ENCODE peak calls at places on chromosome 6, in seven cellular contexts. A, O, D, F, P, T and E are unnamed samples.
A peak's percentile ranks its signal among the peaks of the same experiment; 100 is the strongest.

GRCh38 chr6:157982580-157983438 is 1.1 kb downstream of the SYNJ2 start:
- DNase-seq in T (no peak), F (no peak), P (peak; percentile 65), D (no peak), A (peak; percentile 20), O (no peak), E (peak; percentile 50)

GRCh38 chr6:41984623-41985022 is 43.0 kb upstream of the CCND3 start:
- DNase-seq in A (no peak), P (no peak), T (no peak), F (no peak), O (no peak), D (no peak), E (peak; percentile 75)

GRCh38 chr6:71125216-71125615 is 163.4 kb upstream of the OGFRL1 start:
- DNase-seq in A (no peak), T (no peak), D (no peak), P (no peak), O (no peak), F (no peak), E (no peak)

GRCh38 chr6:35683267-35683666 is 5.4 kb downstream of the FKBP5 start:
- DNase-seq in P (no peak), F (no peak), O (no peak), D (no peak), A (peak; percentile 53), T (no peak), E (no peak)

GRCh38 chr6:37109714-37110454 is 60.1 kb upstream of the PIM1 start:
- DNase-seq in F (no peak), P (no peak), O (no peak), T (no peak), D (no peak), A (no peak), E (no peak)

GRCh38 chr6:105803439-105803838 is 282.7 kb upstream of the PRDM1 start:
- DNase-seq in D (no peak), A (no peak), T (no peak), O (no peak), F (no peak), P (no peak), E (no peak)

GRCh38 chr6:90653750-90654149 is 66.9 kb upstream of the MAP3K7 start:
- DNase-seq in O (no peak), D (no peak), P (no peak), F (no peak), T (no peak), A (no peak), E (no peak)

GRCh38 chr6:119147101-119148053 is 68.9 kb upstream of the FAM184A start:
- DNase-seq in A (peak; percentile 96), T (no peak), P (peak; percentile 97), F (no peak), O (peak; percentile 92), D (peak; percentile 92), E (no peak)

GRCh38 chr6:11706186-11706585 is 72.4 kb downstream of the ADTRP start:
- DNase-seq in O (no peak), P (no peak), A (no peak), F (no peak), T (no peak), D (no peak), E (no peak)

GRCh38 chr6:16635810-16636602 is 125.3 kb downstream of the ATXN1 start:
- DNase-seq in O (no peak), P (peak; percentile 81), A (peak; percentile 72), F (no peak), D (no peak), T (peak; percentile 48), E (no peak)

GRCh38 chr6:127582777-127583462 is 5.9 kb downstream of the C6orf58 start:
- DNase-seq in T (no peak), F (no peak), P (peak; percentile 81), O (peak; percentile 32), A (peak; percentile 72), D (peak; percentile 26), E (no peak)

GRCh38 chr6:121858976-121859375 is 423.5 kb downstream of the GJA1 start:
- DNase-seq in D (no peak), F (no peak), A (no peak), O (no peak), T (no peak), P (no peak), E (no peak)

GRCh38 chr6:85015396-85015990 is 251.1 kb upstream of the TBX18 start:
- DNase-seq in P (peak; percentile 45), O (peak; percentile 72), D (peak; percentile 4), T (peak; percentile 84), A (peak; percentile 64), F (no peak), E (peak; percentile 19)

GRCh38 chr6:25337004-25337403 is 57.8 kb downstream of the CARMIL1 start:
- DNase-seq in F (no peak), A (no peak), P (no peak), D (no peak), T (no peak), O (no peak), E (no peak)

GRCh38 chr6:155313602-155314091 is 637 bp downstream of the TFB1M start:
- DNase-seq in F (no peak), A (peak; percentile 34), P (peak; percentile 11), O (no peak), D (no peak), T (no peak), E (peak; percentile 62)

GRCh38 chr6:12866422-12867029 is 150.0 kb downstream of the PHACTR1 start:
- DNase-seq in D (no peak), T (no peak), P (no peak), O (no peak), F (no peak), A (no peak), E (no peak)

GRCh38 chr6:11428351-11428750 is 109.2 kb upstream of the TMEM170B start:
- DNase-seq in P (no peak), F (no peak), D (no peak), A (no peak), O (no peak), T (no peak), E (peak; percentile 24)

GRCh38 chr6:167668019-167668753 is 158.5 kb upstream of the AFDN start:
- DNase-seq in O (no peak), A (no peak), P (no peak), F (no peak), T (no peak), D (no peak), E (no peak)

GRCh38 chr6:157323924-157324276 is 581 bp upstream of the TMEM242 start:
- DNase-seq in F (peak; percentile 35), T (peak; percentile 84), O (peak; percentile 68), A (peak; percentile 65), D (peak; percentile 59), P (peak; percentile 83), E (peak; percentile 79)

GRCh38 chr6:137958809-137959565 is 91.9 kb downstream of the TNFAIP3 start:
- DNase-seq in F (no peak), A (no peak), P (no peak), T (no peak), O (no peak), D (no peak), E (no peak)

GRCh38 chr6:41651962-41652657 is 13.8 kb downstream of the MDFI start:
- DNase-seq in A (no peak), F (no peak), T (no peak), D (no peak), O (no peak), P (no peak), E (no peak)

GRCh38 chr6:127864701-127865100 is 36.2 kb downstream of the THEMIS start:
- DNase-seq in F (no peak), D (no peak), T (no peak), P (no peak), A (no peak), O (no peak), E (no peak)

GRCh38 chr6:154632121-154632520 is 101.1 kb upstream of the SCAF8 start:
- DNase-seq in P (no peak), O (no peak), D (no peak), T (no peak), F (no peak), A (no peak), E (peak; percentile 63)

GRCh38 chr6:30508890-30509736 is 19.8 kb downstream of the HLA-E start:
- DNase-seq in T (no peak), P (peak; percentile 53), O (no peak), A (no peak), F (no peak), D (no peak), E (no peak)

GRCh38 chr6:98949589-98949988 is 1.8 kb upstream of the FBXL4 start:
- DNase-seq in D (no peak), F (no peak), P (no peak), A (no peak), O (no peak), T (no peak), E (no peak)

GRCh38 chr6:122871079-122871478 is 82.0 kb downstream of the SMPDL3A start:
- DNase-seq in D (no peak), P (no peak), T (no peak), A (no peak), F (no peak), O (no peak), E (no peak)